ENCODE peak calls at places on chromosome 3, in seven cellular contexts. D, L, U, P, H, Z and Q are unnamed samples. For H3K4me1, the result is how much of the 10 kb centered on the place peaks cover.

GRCh38 chr3:123618768-123619484 is 34.1 kb upstream of the HACD2 start:
- DNase-seq in H (peak), U (peak), Z (no peak), P (no peak), D (no peak), L (no peak), Q (no peak)

GRCh38 chr3:48157215-48157840 is 30.9 kb downstream of the CDC25A start:
- DNase-seq in U (no peak), P (no peak), Z (no peak), D (no peak), L (peak), H (no peak), Q (no peak)

GRCh38 chr3:134711284-134711683 is 60.5 kb upstream of the KY start:
- DNase-seq in Z (no peak), L (no peak), H (no peak), U (no peak), P (no peak), D (no peak), Q (no peak)

GRCh38 chr3:125062904-125063618 is 7.3 kb upstream of the HEG1 start:
- DNase-seq in L (no peak), H (peak), Z (no peak), P (no peak), U (no peak), D (peak), Q (no peak)

GRCh38 chr3:128075516-128076464 is 23.6 kb downstream of the SEC61A1 start:
- DNase-seq in L (peak), P (peak), H (peak), Z (peak), D (no peak), U (peak), Q (peak)

GRCh38 chr3:100268986-100269385 is 8.2 kb downstream of the TBC1D23 start:
- DNase-seq in U (no peak), Z (no peak), H (no peak), P (no peak), D (no peak), L (no peak), Q (no peak)

GRCh38 chr3:40782086-40782721 is 257.4 kb downstream of the ZNF621 start:
- DNase-seq in L (no peak), Z (no peak), D (no peak), P (no peak), U (no peak), H (no peak), Q (no peak)

GRCh38 chr3:124860599-124860998 is 26.6 kb downstream of the ITGB5 start:
- DNase-seq in P (no peak), H (peak), Z (no peak), D (peak), L (no peak), U (peak), Q (no peak)

GRCh38 chr3:46716461-46717441 is 918 bp downstream of the PRSS50 start:
- DNase-seq in U (peak), L (no peak), Z (no peak), D (no peak), P (no peak), H (no peak), Q (no peak)

GRCh38 chr3:36895488-36896409 is 49.1 kb downstream of the TRANK1 start:
- DNase-seq in U (no peak), L (no peak), H (no peak), Z (no peak), P (no peak), D (no peak), Q (no peak)
- H3K4me3 ChIP-seq in U (no peak), L (no peak), H (no peak), Z (no peak), P (no peak), D (no peak), Q (no peak)

GRCh38 chr3:150388468-150389418 is 19.4 kb upstream of the TSC22D2 start:
- DNase-seq in P (no peak), D (no peak), L (no peak), Z (no peak), H (no peak), U (no peak), Q (no peak)

GRCh38 chr3:150379469-150379868 is 28.6 kb upstream of the TSC22D2 start:
- DNase-seq in D (no peak), L (no peak), H (no peak), U (no peak), Z (no peak), P (no peak), Q (no peak)

GRCh38 chr3:150385296-150386242 is 22.5 kb upstream of the TSC22D2 start:
- DNase-seq in Z (no peak), P (no peak), U (no peak), D (no peak), L (no peak), H (no peak), Q (no peak)

DNA sequence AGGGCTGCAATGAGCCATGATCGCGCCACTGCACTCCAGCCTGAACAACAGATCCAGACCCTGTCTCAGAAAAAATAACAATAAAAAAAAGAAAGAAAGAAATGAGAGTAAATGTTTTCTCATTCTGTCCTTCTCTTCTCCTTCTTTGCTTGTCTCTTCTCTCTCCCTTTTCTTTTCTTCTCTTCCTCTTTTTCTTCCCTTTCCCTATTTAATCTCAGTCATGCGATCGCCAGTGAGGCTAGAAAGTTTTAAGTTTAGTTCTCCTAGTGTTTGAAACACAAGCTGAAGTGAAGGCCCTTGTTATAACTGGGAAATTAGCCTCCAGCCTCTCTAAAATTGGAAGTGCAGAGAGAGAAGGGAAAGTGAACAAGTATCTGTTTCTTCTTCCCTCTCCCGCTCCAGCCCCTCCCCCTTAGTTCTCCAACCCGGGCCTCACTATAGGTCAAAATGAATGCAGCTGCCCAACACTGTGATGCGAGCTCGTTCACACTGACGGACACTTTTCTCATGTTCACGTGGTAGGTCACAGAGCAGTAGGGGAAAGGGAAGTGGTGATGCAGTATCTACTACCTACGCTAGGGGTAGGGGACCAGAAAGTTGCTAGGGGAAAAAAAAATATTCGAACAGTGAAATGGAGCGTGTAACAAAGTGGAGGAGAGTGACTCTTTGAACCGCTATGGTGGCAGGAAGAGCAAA is 23.4 kb upstream of the TSC22D2 start:
- DNase-seq in P (peak), L (peak), D (no peak), Z (no peak), H (no peak), U (peak), Q (no peak)
- TF ChIP-seq CTCF in P (peak), L (no peak), D (no peak), Z (no peak), H (peak), U (peak), Q (no peak)

GRCh38 chr3:157128771-157129671 is 30.9 kb downstream of the CCNL1 start:
- DNase-seq in L (peak), Z (no peak), H (peak), D (no peak), U (peak), P (no peak), Q (peak)
- H3K4me1 ChIP-seq in L (under half), Z (half or more), H (under half), D (under half), U (under half), P (under half), Q (under half)

GRCh38 chr3:4830586-4830914 is 148.7 kb upstream of the BHLHE40 start:
- DNase-seq in H (no peak), Z (no peak), L (no peak), D (no peak), U (no peak), P (no peak), Q (no peak)
- H3K4me3 ChIP-seq in H (no peak), Z (peak), L (no peak), D (no peak), U (no peak), P (peak), Q (no peak)

GRCh38 chr3:50259432-50260026 is 9.4 kb upstream of the SEMA3B start:
- DNase-seq in L (no peak), Z (peak), H (no peak), U (no peak), D (no peak), P (no peak), Q (no peak)

GRCh38 chr3:50258979-50259378 is 10.0 kb upstream of the SEMA3B start:
- DNase-seq in P (no peak), H (no peak), L (no peak), Z (peak), U (no peak), D (no peak), Q (no peak)

GRCh38 chr3:50257990-50258389 is 11.0 kb upstream of the SEMA3B start:
- DNase-seq in H (no peak), P (no peak), Z (no peak), U (no peak), L (no peak), D (no peak), Q (no peak)

GRCh38 chr3:50255251-50255615 is 13.7 kb upstream of the SEMA3B start:
- DNase-seq in D (no peak), U (no peak), H (no peak), L (no peak), P (no peak), Z (no peak), Q (no peak)

DNA sequence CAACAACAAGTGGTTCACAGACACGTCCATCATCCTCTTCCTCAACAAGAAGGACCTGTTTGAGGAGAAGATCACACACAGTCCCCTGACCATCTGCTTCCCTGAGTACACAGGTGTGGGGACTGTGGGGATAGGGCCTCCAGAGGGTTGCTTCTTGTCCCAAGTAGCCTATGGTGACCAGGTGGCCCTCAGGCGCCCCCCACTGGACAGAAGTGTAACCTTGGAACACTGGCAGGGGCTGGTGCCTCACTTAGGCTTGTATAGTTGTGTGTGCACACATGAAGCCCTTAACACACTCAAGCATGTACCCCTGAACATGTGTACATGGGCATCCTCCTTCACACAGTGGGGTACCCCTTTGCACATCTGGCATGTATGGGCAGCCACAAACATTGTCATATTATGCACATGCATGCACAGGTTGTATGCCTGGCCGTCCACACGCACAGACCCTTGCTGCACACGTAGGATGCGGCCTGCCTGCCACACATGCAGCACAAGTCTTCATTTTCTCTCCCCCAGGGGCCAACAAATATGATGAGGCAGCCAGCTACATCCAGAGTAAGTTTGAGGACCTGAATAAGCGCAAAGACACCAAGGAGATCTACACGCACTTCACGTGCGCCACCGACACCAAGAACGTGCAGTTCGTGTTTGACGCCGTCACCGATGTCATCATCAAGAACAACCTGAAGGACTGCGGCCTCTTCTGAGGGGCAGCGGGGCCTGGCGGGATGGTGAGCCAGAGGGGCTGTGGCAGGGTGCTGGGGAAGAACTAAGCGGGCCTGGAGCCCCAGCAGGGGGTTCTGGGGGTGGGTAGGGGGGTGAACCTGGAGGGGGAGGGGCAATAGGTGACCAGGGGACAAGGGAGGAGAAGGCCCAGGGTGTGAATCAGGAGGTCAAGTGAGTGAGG is 11.7 kb upstream of the SEMA3B start:
- DNase-seq in L (no peak), Z (no peak), H (no peak), D (no peak), P (peak), U (peak), Q (peak)
- TF ChIP-seq CTCF in L (peak), Z (peak), H (peak), D (peak), P (peak), U (peak), Q (peak)

GRCh38 chr3:126849768-126850167 is 133.1 kb upstream of the PLXNA1 start:
- DNase-seq in D (no peak), U (no peak), H (peak), Z (no peak), L (peak), P (no peak), Q (no peak)
- H3K4me1 ChIP-seq in D (under half), U (under half), H (under half), Z (under half), L (under half), P (under half), Q (under half)

DNA sequence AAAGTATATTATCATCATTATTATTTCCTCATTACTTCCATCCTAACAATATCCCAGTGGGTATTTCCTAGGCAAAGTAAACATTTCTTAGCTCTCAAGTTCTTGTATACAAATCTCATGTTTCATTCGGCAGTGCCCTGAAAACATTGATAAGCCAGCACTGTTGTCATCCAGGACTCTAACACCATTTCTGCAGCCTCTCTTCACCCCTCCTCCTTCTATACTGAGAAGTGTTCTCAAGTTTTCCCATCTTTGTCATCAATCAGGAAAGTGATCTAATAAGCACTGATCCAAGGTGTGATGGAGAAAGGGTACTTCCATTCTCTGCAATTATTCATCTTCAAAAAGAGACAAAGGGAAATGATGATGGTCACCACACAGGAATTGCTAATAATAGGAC is 168.4 kb upstream of the CCDC54 start:
- DNase-seq in L (no peak), U (no peak), P (no peak), Z (no peak), D (no peak), H (no peak), Q (no peak)
- H3K4me3 ChIP-seq in L (no peak), U (no peak), P (no peak), Z (no peak), D (no peak), H (no peak), Q (no peak)

DNA sequence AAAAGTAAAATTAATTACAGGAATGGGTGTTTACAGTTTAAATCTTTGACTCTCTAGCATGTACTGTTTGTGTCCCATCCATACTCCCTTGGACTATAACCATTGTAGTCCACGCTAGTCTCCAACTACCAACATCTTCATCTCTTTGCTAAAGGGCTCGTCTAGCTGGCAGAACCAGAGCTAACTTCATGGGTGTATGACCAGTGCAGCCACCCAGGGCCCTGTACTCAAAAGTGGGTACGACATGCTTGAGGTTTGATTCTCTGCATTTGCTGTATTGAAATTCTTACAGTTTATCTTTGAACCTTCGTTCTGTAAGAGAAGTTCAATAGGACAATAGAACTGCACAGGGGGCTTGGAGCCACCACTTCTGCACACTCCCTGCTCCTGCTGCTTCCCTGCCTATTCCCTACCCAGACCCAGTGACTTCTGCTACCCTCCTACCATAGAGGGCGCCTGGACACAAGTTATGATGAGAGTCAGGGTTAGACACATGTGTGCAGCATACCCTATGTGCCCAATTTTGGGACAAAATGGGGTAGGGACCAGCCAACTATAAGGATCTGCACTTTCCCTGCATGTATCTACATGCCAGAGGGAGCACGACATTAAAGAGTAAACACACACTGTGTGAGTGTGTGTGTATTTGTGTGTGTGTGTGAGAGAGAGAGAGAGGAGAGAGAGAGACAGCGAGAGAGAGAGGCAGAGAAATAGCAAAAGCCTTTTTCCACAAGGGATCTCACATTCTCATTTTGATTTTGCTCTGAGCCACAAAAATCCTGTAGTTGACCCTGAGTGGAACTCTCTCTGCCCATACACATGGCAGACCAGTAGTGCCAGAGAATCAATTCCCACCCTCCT is 59.0 kb upstream of the NECTIN3 start:
- DNase-seq in D (no peak), Z (no peak), H (no peak), U (no peak), P (no peak), L (no peak), Q (no peak)
- TF ChIP-seq CTCF in D (no peak), Z (no peak), H (no peak), U (no peak), P (peak), L (no peak), Q (no peak)

GRCh38 chr3:37498126-37499039 is 324.0 kb upstream of the LRRFIP2 start:
- DNase-seq in Z (no peak), L (no peak), U (no peak), H (peak), D (no peak), P (no peak), Q (peak)
- H3K4me1 ChIP-seq in Z (under half), L (under half), U (under half), H (under half), D (under half), P (under half), Q (under half)